ENCODE peak calls at places on chromosomes 4 and X, in seven cellular contexts. V, M, G, Y, I, U and D are unnamed samples.

GRCh38 chr4:176841730-176842129 is 49.0 kb upstream of the VEGFC start:
- DNase-seq in V (no peak), M (no peak), G (no peak), Y (no peak), I (no peak), U (peak; percentile 91), D (no peak)

GRCh38 chrX:115367455-115367854 is 77.9 kb downstream of the LUZP4 start:
- DNase-seq in V (no peak), M (no peak), G (peak; percentile 35), Y (no peak), I (no peak), U (peak; percentile 80), D (no peak)

GRCh38 chr4:70437212-70437611 is 34.8 kb upstream of the MUC7 start:
- DNase-seq in V (no peak), M (no peak), G (no peak), Y (no peak), I (peak; percentile 64), U (no peak), D (peak; percentile 4)

GRCh38 chr4:3022112-3022511 is 52.2 kb downstream of the HTT-AS start:
- DNase-seq in V (no peak), M (no peak), G (no peak), Y (no peak), I (no peak), U (no peak), D (no peak)

GRCh38 chrX:111868726-111869638 is 7.0 kb upstream of the TRPC5OS start:
- DNase-seq in V (no peak), M (no peak), G (no peak), Y (no peak), I (no peak), U (peak; percentile 22), D (no peak)

GRCh38 chrX:30906726-30907125 is 17.7 kb upstream of the TAB3 start:
- DNase-seq in V (no peak), M (no peak), G (no peak), Y (no peak), I (no peak), U (peak; percentile 93), D (no peak)

GRCh38 chr4:2626231-2626630 is 89.8 kb downstream of the FAM193A start:
- DNase-seq in V (peak; percentile 19), M (no peak), G (no peak), Y (no peak), I (no peak), U (no peak), D (no peak)

GRCh38 chr4:76704133-76704881 is 193.6 kb downstream of the SOWAHB start:
- DNase-seq in V (no peak), M (peak; percentile 79), G (no peak), Y (no peak), I (no peak), U (peak; percentile 75), D (no peak)

GRCh38 chr4:118869808-118870342 is 18.8 kb upstream of the SYNPO2 start:
- DNase-seq in V (no peak), M (no peak), G (no peak), Y (no peak), I (no peak), U (peak; percentile 60), D (no peak)

GRCh38 chr4:86218721-86219481 is 141.0 kb downstream of the MAPK10 start:
- DNase-seq in V (no peak), M (no peak), G (peak; percentile 7), Y (peak; percentile 31), I (no peak), U (peak; percentile 75), D (no peak)

GRCh38 chr4:52852041-52852440 is 10.1 kb upstream of the RASL11B start:
- DNase-seq in V (no peak), M (no peak), G (no peak), Y (no peak), I (no peak), U (no peak), D (no peak)

GRCh38 chr4:10045481-10045880 is 24.2 kb upstream of the SLC2A9 start:
- DNase-seq in V (no peak), M (no peak), G (no peak), Y (no peak), I (no peak), U (peak; percentile 86), D (no peak)

GRCh38 chr4:158858410-158859189 is 89.8 kb downstream of the FNIP2 start:
- DNase-seq in V (no peak), M (no peak), G (peak; percentile 20), Y (no peak), I (no peak), U (peak; percentile 39), D (no peak)

GRCh38 chr4:145861331-145862318 is 77.0 kb downstream of the ZNF827 start:
- DNase-seq in V (no peak), M (no peak), G (no peak), Y (no peak), I (peak; percentile 36), U (peak; percentile 74), D (no peak)

GRCh38 chrX:49192722-49193328 is 6.7 kb upstream of the PRICKLE3 start:
- DNase-seq in V (no peak), M (no peak), G (no peak), Y (peak; percentile 45), I (peak; percentile 55), U (peak; percentile 16), D (peak; percentile 25)

GRCh38 chr4:94304365-94304971 is 38.2 kb downstream of the HPGDS start:
- DNase-seq in V (no peak), M (no peak), G (no peak), Y (peak; percentile 39), I (no peak), U (peak; percentile 23), D (peak; percentile 14)

DNA sequence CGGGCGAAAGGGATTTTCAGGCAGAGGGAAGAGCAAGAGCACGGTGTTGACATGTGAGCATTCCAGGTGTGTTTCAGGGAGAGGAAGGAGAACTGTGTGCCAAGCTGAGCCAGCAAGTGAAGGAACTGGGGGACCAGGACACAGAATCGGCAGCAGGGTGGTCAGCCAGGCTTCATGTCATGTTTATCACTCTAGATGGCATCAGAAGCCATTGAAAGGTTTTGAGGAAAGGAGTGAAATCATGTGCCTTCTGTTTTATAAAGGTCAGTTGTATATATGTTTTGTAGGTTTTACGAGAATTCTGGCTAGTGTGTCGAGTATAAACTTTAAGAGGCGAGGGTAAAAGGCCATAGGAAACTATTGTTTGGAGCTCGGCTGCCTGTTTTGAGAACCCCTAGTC is 682.3 kb downstream of the TRIML1 start:
- DNase-seq in V (no peak), M (no peak), G (no peak), Y (no peak), I (no peak), U (no peak), D (no peak)
- TF ChIP-seq CTCF in V (no peak), M (no peak), G (no peak), Y (no peak), I (peak; percentile 19), U (no peak), D (no peak)

GRCh38 chrX:46554942-46555341 is 9.7 kb upstream of the ZNF674 start:
- DNase-seq in V (no peak), M (no peak), G (no peak), Y (no peak), I (no peak), U (no peak), D (no peak)
- TF ChIP-seq CTCF in V (no peak), M (peak; percentile 27), G (no peak), Y (peak; percentile 9), I (peak; percentile 21), U (peak; percentile 32), D (peak; percentile 42)

GRCh38 chr4:178215309-178215708 is 773.1 kb upstream of the AGA start:
- DNase-seq in V (no peak), M (no peak), G (no peak), Y (no peak), I (no peak), U (no peak), D (no peak)

GRCh38 chr4:178215754-178216153 is 773.5 kb upstream of the AGA start:
- DNase-seq in V (no peak), M (no peak), G (no peak), Y (no peak), I (no peak), U (no peak), D (no peak)
- TF ChIP-seq CTCF in V (no peak), M (no peak), G (no peak), Y (no peak), I (no peak), U (no peak), D (no peak)

DNA sequence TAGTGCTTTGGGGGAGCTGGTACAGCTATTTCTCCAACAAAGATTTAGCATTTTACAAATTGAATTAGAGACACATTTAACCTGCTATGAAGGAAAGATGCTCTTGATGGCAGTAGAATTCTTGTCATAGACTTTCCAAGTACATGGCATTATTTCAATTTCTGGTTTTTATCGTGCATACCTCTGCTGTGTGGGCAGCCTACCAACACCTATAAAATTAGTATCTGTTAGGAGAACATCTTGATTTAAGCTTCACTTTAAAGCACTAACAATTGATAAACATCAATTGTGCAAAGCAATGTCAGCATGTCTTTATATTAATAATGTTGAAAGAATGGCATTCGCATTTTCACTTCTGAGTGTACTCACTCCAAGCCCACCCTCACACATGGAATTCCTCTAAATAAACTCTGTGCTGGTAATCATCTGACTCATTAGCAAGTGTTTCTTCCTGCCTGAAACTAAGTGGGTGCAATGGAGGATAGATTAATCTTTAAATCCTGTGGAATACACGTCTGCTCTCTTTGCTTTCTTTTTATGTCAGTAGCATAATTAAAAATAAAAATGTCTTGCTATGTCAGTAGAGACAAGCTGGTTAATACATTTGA is 279.8 kb upstream of the MAGEB18 start:
- DNase-seq in V (no peak), M (no peak), G (no peak), Y (no peak), I (no peak), U (peak; percentile 1), D (no peak)
- TF ChIP-seq CTCF in V (no peak), M (no peak), G (no peak), Y (no peak), I (no peak), U (no peak), D (no peak)

DNA sequence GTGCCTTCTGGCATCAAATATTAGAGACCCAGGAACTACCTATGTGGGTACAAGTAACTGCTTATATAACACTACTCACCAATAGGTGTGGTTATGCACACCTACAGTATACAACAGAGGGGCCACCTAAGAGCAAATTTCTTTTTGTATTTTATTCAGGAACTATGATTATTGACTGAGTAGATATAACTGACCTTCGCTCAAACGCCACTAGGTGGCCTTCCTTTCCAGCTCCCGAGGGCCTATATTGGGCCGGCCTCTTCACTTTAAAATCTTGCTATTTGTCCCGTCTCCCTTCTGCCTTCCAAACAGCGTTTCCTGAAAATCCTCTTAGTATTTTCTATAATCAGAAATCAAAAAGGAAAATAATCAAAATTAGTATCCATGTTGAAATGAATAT is 19.9 kb upstream of the PABPC5 start:
- DNase-seq in V (no peak), M (no peak), G (no peak), Y (no peak), I (no peak), U (no peak), D (no peak)
- TF ChIP-seq CTCF in V (no peak), M (no peak), G (peak; percentile 27), Y (no peak), I (peak; percentile 78), U (peak; percentile 8), D (peak; percentile 74)

GRCh38 chr4:127783026-127783769 is 1.1 kb downstream of the HSPA4L start:
- DNase-seq in V (peak; percentile 58), M (peak; percentile 65), G (no peak), Y (peak; percentile 44), I (peak; percentile 64), U (peak; percentile 86), D (peak; percentile 16)

GRCh38 chr4:127793528-127793927 is 11.4 kb downstream of the HSPA4L start:
- DNase-seq in V (no peak), M (no peak), G (no peak), Y (no peak), I (no peak), U (no peak), D (no peak)

GRCh38 chr4:127783971-127784519 is 1.9 kb downstream of the HSPA4L start:
- DNase-seq in V (no peak), M (no peak), G (no peak), Y (no peak), I (no peak), U (no peak), D (no peak)

GRCh38 chr4:127788517-127788916 is 6.4 kb downstream of the HSPA4L start:
- DNase-seq in V (no peak), M (no peak), G (no peak), Y (no peak), I (no peak), U (no peak), D (no peak)
- TF ChIP-seq CTCF in V (no peak), M (no peak), G (no peak), Y (peak; percentile 57), I (peak; percentile 68), U (peak; percentile 22), D (peak; percentile 36)